ENCODE peak calls at places on chromosome X, in seven cellular contexts. M is left ventricle myocardium inferior, J is aorta, V is lower lobe of right lung, T is GM23248, Z is endodermal cell, W is hepatocyte. X is an unnamed sample.

GRCh38 chrX:69995400-69996101 is 54.2 kb downstream of the AWAT2 start:
- DNase-seq in M (no peak), J (no peak), V (no peak), T (no peak), Z (no peak), W (no peak), X (no peak)

GRCh38 chrX:103776586-103776985 is at the start of gene PLP1:
- DNase-seq in M (no peak), J (no peak), V (no peak), T (no peak), Z (no peak), W (no peak), X (no peak)

GRCh38 chrX:64842492-64842891 is 133.8 kb downstream of the ZC4H2 start:
- DNase-seq in M (no peak), J (no peak), V (no peak), T (no peak), Z (no peak), W (no peak), X (no peak)

GRCh38 chrX:111095974-111096870 is at the start of gene PAK3:
- DNase-seq in M (no peak), J (peak; percentile 83), V (peak; percentile 37), T (peak; percentile 15), Z (peak; percentile 87), W (peak; percentile 66), X (peak; percentile 86)

GRCh38 chrX:136574548-136574947 is 42.5 kb downstream of the VGLL1 start:
- DNase-seq in M (no peak), J (no peak), V (no peak), T (no peak), Z (no peak), W (peak; percentile 16), X (peak; percentile 28)

GRCh38 chrX:133638285-133638684 is 223.0 kb upstream of the GPC4 start:
- DNase-seq in M (no peak), J (no peak), V (no peak), T (no peak), Z (no peak), W (no peak), X (no peak)

GRCh38 chrX:96846841-96847240 is 36.9 kb upstream of the RPA4 start:
- DNase-seq in M (no peak), J (no peak), V (no peak), T (no peak), Z (no peak), W (no peak), X (no peak)

GRCh38 chrX:7330971-7331746 is 183.2 kb upstream of the PUDP start:
- DNase-seq in M (no peak), J (peak; percentile 79), V (no peak), T (peak; percentile 89), Z (no peak), W (no peak), X (no peak)

GRCh38 chrX:6163761-6164160 is 64.9 kb downstream of the NLGN4X start:
- DNase-seq in M (no peak), J (no peak), V (no peak), T (no peak), Z (no peak), W (no peak), X (no peak)

GRCh38 chrX:86407371-86407770 is 259.1 kb downstream of the DACH2 start:
- DNase-seq in M (no peak), J (no peak), V (no peak), T (no peak), Z (no peak), W (no peak), X (no peak)

GRCh38 chrX:20217279-20217678 is 49.4 kb downstream of the RPS6KA3 start:
- DNase-seq in M (no peak), J (no peak), V (no peak), T (peak; percentile 79), Z (no peak), W (peak; percentile 7), X (peak; percentile 50)

GRCh38 chrX:386239-386767 is 404 bp downstream of the PPP2R3B start:
- DNase-seq in M (no peak), J (no peak), V (no peak), T (peak; percentile 44), Z (peak; percentile 67), W (peak; percentile 14), X (no peak)

GRCh38 chrX:8849462-8849861 is 48.3 kb upstream of the FAM9A start:
- DNase-seq in M (no peak), J (no peak), V (no peak), T (no peak), Z (no peak), W (no peak), X (no peak)

GRCh38 chrX:51893931-51894696 is 691 bp downstream of the MAGED1 start:
- DNase-seq in M (no peak), J (peak; percentile 65), V (no peak), T (peak; percentile 53), Z (peak; percentile 67), W (peak; percentile 60), X (peak; percentile 38)

GRCh38 chrX:68894513-68895338 is 65.9 kb downstream of the EFNB1 start:
- DNase-seq in M (peak; percentile 62), J (peak; percentile 88), V (peak; percentile 67), T (peak; percentile 61), Z (peak; percentile 64), W (peak; percentile 60), X (no peak)

GRCh38 chrX:1212532-1212931 is at the start of gene CRLF2:
- DNase-seq in M (no peak), J (peak; percentile 31), V (no peak), T (peak; percentile 9), Z (peak; percentile 22), W (no peak), X (no peak)

GRCh38 chrX:69424161-69424560 is 80.0 kb upstream of the NALF2 start:
- DNase-seq in M (no peak), J (no peak), V (no peak), T (peak; percentile 33), Z (peak; percentile 49), W (peak; percentile 14), X (peak; percentile 24)

GRCh38 chrX:11886745-11887144 is 128.7 kb downstream of the MSL3 start:
- DNase-seq in M (no peak), J (no peak), V (no peak), T (no peak), Z (no peak), W (no peak), X (no peak)

GRCh38 chrX:156003486-156004185 is 6.1 kb downstream of the IL9R start:
- DNase-seq in M (no peak), J (no peak), V (no peak), T (no peak), Z (no peak), W (no peak), X (no peak)

GRCh38 chrX:136477026-136477425 is 10.7 kb upstream of the BRS3 start:
- DNase-seq in M (no peak), J (no peak), V (no peak), T (no peak), Z (no peak), W (no peak), X (no peak)

GRCh38 chrX:17377795-17378194 is 2.8 kb downstream of the NHS start:
- DNase-seq in M (no peak), J (no peak), V (no peak), T (peak; percentile 13), Z (no peak), W (no peak), X (no peak)

GRCh38 chrX:154375156-154375504 is 696 bp upstream of the FLNA start:
- DNase-seq in M (no peak), J (no peak), V (no peak), T (no peak), Z (no peak), W (no peak), X (no peak)

GRCh38 chrX:154373340-154374306 is 811 bp downstream of the FLNA start:
- DNase-seq in M (peak; percentile 41), J (no peak), V (no peak), T (peak; percentile 76), Z (peak; percentile 92), W (peak; percentile 75), X (peak; percentile 62)

GRCh38 chrX:154376768-154377167 is 2.3 kb upstream of the EMD start:
- DNase-seq in M (no peak), J (no peak), V (no peak), T (no peak), Z (no peak), W (no peak), X (no peak)

GRCh38 chrX:154372612-154373022 is 1.8 kb downstream of the FLNA start:
- DNase-seq in M (no peak), J (no peak), V (no peak), T (peak; percentile 68), Z (no peak), W (no peak), X (no peak)

DNA sequence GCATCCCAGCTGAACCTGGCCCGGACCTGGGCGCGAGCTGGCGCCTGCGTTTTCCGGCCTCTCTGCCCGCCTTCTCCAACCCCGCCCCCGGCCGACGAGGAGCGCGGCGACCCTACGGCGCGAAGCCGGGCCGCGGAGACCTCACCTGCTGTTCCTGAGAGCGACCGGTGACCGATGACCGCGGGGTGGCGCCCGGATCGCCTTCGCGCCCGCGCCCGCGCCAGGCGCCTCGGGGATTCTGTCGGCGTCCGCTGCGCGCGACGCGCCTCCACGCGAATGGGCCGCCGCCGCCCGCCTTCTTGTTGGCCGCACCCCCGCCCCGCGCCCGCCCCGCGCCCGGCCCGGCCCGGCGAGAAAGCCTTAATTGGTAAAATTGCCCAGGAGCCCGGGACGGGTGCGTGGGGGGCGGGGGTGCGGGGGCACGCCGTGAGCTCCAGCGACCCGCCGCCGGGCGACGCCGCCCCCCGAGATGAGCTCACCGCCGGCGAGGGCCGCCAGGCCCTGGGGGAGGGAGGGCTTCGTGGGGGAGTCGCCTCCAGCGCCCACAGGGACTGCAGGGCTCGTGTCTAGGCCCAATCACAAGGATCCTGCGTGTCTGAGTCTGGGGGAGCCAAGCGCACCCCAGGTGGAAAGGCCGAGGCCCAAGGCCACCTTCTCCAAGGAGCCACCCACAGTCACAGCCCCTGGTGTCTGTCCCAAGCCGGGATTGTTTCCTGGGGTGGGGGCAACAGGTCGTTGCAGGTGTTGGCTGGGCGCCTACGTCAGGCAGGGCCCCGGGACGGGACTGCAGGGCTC is at the start of gene FLNA:
- DNase-seq in M (peak; percentile 48), J (peak; percentile 90), V (no peak), T (peak; percentile 51), Z (peak; percentile 83), W (peak; percentile 57), X (no peak)
- H3K9me3 ChIP-seq in M (no peaks in the 10 kb centered on the region), J (no peaks in the 10 kb centered on the region), V (no peaks in the 10 kb centered on the region), T (no peaks in the 10 kb centered on the region), Z (no peaks in the 10 kb centered on the region), W (no peaks in the 10 kb centered on the region), X (no peaks in the 10 kb centered on the region)

GRCh38 chrX:121260568-121261240 is 213.3 kb downstream of the GLUD2 start:
- DNase-seq in M (no peak), J (no peak), V (no peak), T (peak; percentile 24), Z (no peak), W (peak; percentile 5), X (no peak)
- H3K27ac ChIP-seq in M (no peak overlapping the region), J (no peak overlapping the region), V (no peak overlapping the region), T (no peak overlapping the region), Z (peak overlapping the region; percentile 60), W (no peak overlapping the region), X (no peak overlapping the region)

DNA sequence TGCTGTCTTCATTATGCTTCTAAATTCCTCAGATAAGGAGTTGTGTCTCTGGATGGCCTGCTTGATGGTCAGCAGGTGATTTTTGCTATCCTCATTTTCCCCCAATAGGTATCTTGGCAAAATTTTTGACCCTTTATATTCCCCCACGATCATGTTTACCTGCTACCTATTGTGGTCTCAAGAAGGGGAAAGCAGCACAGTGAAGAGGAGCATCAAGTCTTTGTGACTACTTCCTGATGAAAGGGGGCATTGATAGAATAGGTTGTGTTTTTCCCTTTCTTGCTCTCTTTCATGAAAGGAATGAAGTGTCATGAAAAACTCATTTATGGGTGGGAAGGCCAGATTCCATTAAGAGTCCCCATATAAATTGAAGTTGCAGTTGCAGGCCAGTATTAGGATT is 153.8 kb downstream of the KLF8 start:
- DNase-seq in M (no peak), J (no peak), V (no peak), T (no peak), Z (no peak), W (no peak), X (no peak)
- H3K4me3 ChIP-seq in M (no peak overlapping the region), J (no peak overlapping the region), V (no peak overlapping the region), T (no peak overlapping the region), Z (no peak overlapping the region), W (no peak overlapping the region), X (no peak overlapping the region)

GRCh38 chrX:141879616-141880015 is 24.1 kb upstream of the MAGEC1 start:
- DNase-seq in M (no peak), J (no peak), V (no peak), T (no peak), Z (peak; percentile 49), W (no peak), X (peak; percentile 44)
- H3K9me3 ChIP-seq in M (no peaks in the 10 kb centered on the region), J (no peaks in the 10 kb centered on the region), V (no peaks in the 10 kb centered on the region), T (no peaks in the 10 kb centered on the region), Z (peaks cover 8% of the 10 kb centered on the region), W (no peaks in the 10 kb centered on the region), X (no peaks in the 10 kb centered on the region)

X was measured in SJCRH30.